ENCODE peak calls at places on chromosome 18, in six cellular contexts. One of them, this sample, is unnamed.

GRCh38 chr18:79926715-79927596 is 24.5 kb downstream of the SLC66A2 start:
- DNase-seq in left lung: peak
- DNase-seq in HFF-Myc: no peak
- DNase-seq in ovary: peak
- DNase-seq in mammary epithelial cell: no peak
- DNase-seq in fibroblast of lung: no peak
- DNase-seq in this sample: no peak

GRCh38 chr18:60664736-60665135 is 292.2 kb upstream of the MC4R start:
- DNase-seq in ovary: no peak
- DNase-seq in fibroblast of lung: no peak
- DNase-seq in mammary epithelial cell: no peak
- DNase-seq in left lung: no peak
- DNase-seq in HFF-Myc: no peak
- DNase-seq in this sample: no peak

GRCh38 chr18:35201502-35201901 is 39.3 kb upstream of the ZNF397 start:
- DNase-seq in fibroblast of lung: no peak
- DNase-seq in mammary epithelial cell: no peak
- DNase-seq in ovary: no peak
- DNase-seq in HFF-Myc: no peak
- DNase-seq in left lung: no peak
- DNase-seq in this sample: no peak

GRCh38 chr18:12026562-12026961 is 45.3 kb downstream of the IMPA2 start:
- DNase-seq in mammary epithelial cell: no peak
- DNase-seq in fibroblast of lung: no peak
- DNase-seq in ovary: no peak
- DNase-seq in left lung: peak
- DNase-seq in HFF-Myc: no peak
- DNase-seq in this sample: no peak

GRCh38 chr18:680392-680791 is 22.9 kb downstream of the TYMS start:
- DNase-seq in fibroblast of lung: no peak
- DNase-seq in mammary epithelial cell: no peak
- DNase-seq in HFF-Myc: no peak
- DNase-seq in ovary: no peak
- DNase-seq in left lung: no peak
- DNase-seq in this sample: no peak

GRCh38 chr18:65938592-65939372 is 188.0 kb downstream of the CDH7 start:
- DNase-seq in mammary epithelial cell: no peak
- DNase-seq in ovary: no peak
- DNase-seq in fibroblast of lung: peak
- DNase-seq in HFF-Myc: peak
- DNase-seq in left lung: no peak
- DNase-seq in this sample: no peak

GRCh38 chr18:34805117-34805882 is 95.2 kb downstream of the DTNA start:
- DNase-seq in left lung: no peak
- DNase-seq in ovary: no peak
- DNase-seq in HFF-Myc: no peak
- DNase-seq in fibroblast of lung: no peak
- DNase-seq in mammary epithelial cell: no peak
- DNase-seq in this sample: no peak

GRCh38 chr18:49632588-49632987 is 70.7 kb downstream of the LIPG start:
- DNase-seq in HFF-Myc: no peak
- DNase-seq in left lung: no peak
- DNase-seq in ovary: no peak
- DNase-seq in fibroblast of lung: no peak
- DNase-seq in mammary epithelial cell: no peak
- DNase-seq in this sample: no peak

GRCh38 chr18:39497819-39498218 is 1932.2 kb upstream of the CELF4 start:
- DNase-seq in mammary epithelial cell: no peak
- DNase-seq in left lung: no peak
- DNase-seq in fibroblast of lung: no peak
- DNase-seq in HFF-Myc: no peak
- DNase-seq in ovary: no peak
- DNase-seq in this sample: no peak

GRCh38 chr18:13564579-13564978 is 161.8 kb downstream of the FAM210A start:
- DNase-seq in ovary: no peak
- DNase-seq in fibroblast of lung: no peak
- DNase-seq in left lung: no peak
- DNase-seq in mammary epithelial cell: no peak
- DNase-seq in HFF-Myc: no peak
- DNase-seq in this sample: no peak

GRCh38 chr18:21463718-21464117 is 136.8 kb downstream of the ESCO1 start:
- DNase-seq in mammary epithelial cell: no peak
- DNase-seq in left lung: no peak
- DNase-seq in ovary: no peak
- DNase-seq in fibroblast of lung: peak
- DNase-seq in HFF-Myc: no peak
- DNase-seq in this sample: no peak

GRCh38 chr18:3458952-3459853 is 9.2 kb downstream of the TGIF1 start:
- DNase-seq in mammary epithelial cell: peak
- DNase-seq in ovary: no peak
- DNase-seq in HFF-Myc: no peak
- DNase-seq in left lung: no peak
- DNase-seq in fibroblast of lung: peak
- DNase-seq in this sample: no peak

GRCh38 chr18:79740741-79741700 is 56.7 kb upstream of the KCNG2 start:
- DNase-seq in mammary epithelial cell: no peak
- DNase-seq in fibroblast of lung: no peak
- DNase-seq in ovary: no peak
- DNase-seq in HFF-Myc: no peak
- DNase-seq in left lung: peak
- DNase-seq in this sample: no peak

GRCh38 chr18:74517236-74517630 is 17.1 kb upstream of the CNDP1 start:
- DNase-seq in mammary epithelial cell: no peak
- DNase-seq in HFF-Myc: no peak
- DNase-seq in left lung: no peak
- DNase-seq in ovary: no peak
- DNase-seq in fibroblast of lung: no peak
- DNase-seq in this sample: no peak

GRCh38 chr18:13532406-13533075 is 193.8 kb downstream of the FAM210A start:
- DNase-seq in fibroblast of lung: no peak
- DNase-seq in ovary: no peak
- DNase-seq in mammary epithelial cell: no peak
- DNase-seq in left lung: no peak
- DNase-seq in HFF-Myc: no peak
- DNase-seq in this sample: no peak

GRCh38 chr18:49072940-49073339 is 122.2 kb upstream of the SMAD7 start:
- DNase-seq in HFF-Myc: no peak
- DNase-seq in fibroblast of lung: no peak
- DNase-seq in left lung: no peak
- DNase-seq in mammary epithelial cell: no peak
- DNase-seq in ovary: no peak
- DNase-seq in this sample: no peak

GRCh38 chr18:44823782-44824181 is 143.1 kb downstream of the SETBP1 start:
- DNase-seq in fibroblast of lung: peak
- DNase-seq in HFF-Myc: no peak
- DNase-seq in ovary: peak
- DNase-seq in left lung: no peak
- DNase-seq in mammary epithelial cell: peak
- DNase-seq in this sample: peak

GRCh38 chr18:6959110-6959509 is 158.5 kb downstream of the LAMA1 start:
- DNase-seq in mammary epithelial cell: no peak
- DNase-seq in left lung: no peak
- DNase-seq in ovary: no peak
- DNase-seq in HFF-Myc: no peak
- DNase-seq in fibroblast of lung: no peak
- DNase-seq in this sample: no peak

GRCh38 chr18:74497308-74497640 is 1.1 kb downstream of the CNDP2 start:
- DNase-seq in left lung: no peak
- DNase-seq in ovary: no peak
- DNase-seq in HFF-Myc: no peak
- DNase-seq in fibroblast of lung: no peak
- DNase-seq in mammary epithelial cell: no peak
- DNase-seq in this sample: no peak

GRCh38 chr18:67864677-67865340 is 348.3 kb upstream of the DSEL start:
- DNase-seq in mammary epithelial cell: peak
- DNase-seq in ovary: no peak
- DNase-seq in left lung: no peak
- DNase-seq in fibroblast of lung: peak
- DNase-seq in HFF-Myc: no peak
- DNase-seq in this sample: peak

GRCh38 chr18:43751835-43752234 is 474.5 kb upstream of the SYT4 start:
- DNase-seq in mammary epithelial cell: no peak
- DNase-seq in HFF-Myc: no peak
- DNase-seq in fibroblast of lung: no peak
- DNase-seq in ovary: no peak
- DNase-seq in left lung: no peak
- DNase-seq in this sample: no peak

GRCh38 chr18:49985246-49985645 is 171.9 kb upstream of the ACAA2 start:
- DNase-seq in left lung: no peak
- DNase-seq in mammary epithelial cell: no peak
- DNase-seq in HFF-Myc: no peak
- DNase-seq in ovary: no peak
- DNase-seq in fibroblast of lung: no peak
- DNase-seq in this sample: no peak

GRCh38 chr18:37661478-37661877 is 95.9 kb upstream of the CELF4 start:
- DNase-seq in HFF-Myc: no peak
- DNase-seq in left lung: no peak
- DNase-seq in mammary epithelial cell: no peak
- DNase-seq in fibroblast of lung: no peak
- DNase-seq in ovary: no peak
- DNase-seq in this sample: no peak

GRCh38 chr18:42429208-42429607 is 474.2 kb downstream of the PIK3C3 start:
- DNase-seq in mammary epithelial cell: no peak
- DNase-seq in fibroblast of lung: no peak
- DNase-seq in ovary: no peak
- DNase-seq in HFF-Myc: no peak
- DNase-seq in left lung: no peak
- DNase-seq in this sample: no peak

DNA sequence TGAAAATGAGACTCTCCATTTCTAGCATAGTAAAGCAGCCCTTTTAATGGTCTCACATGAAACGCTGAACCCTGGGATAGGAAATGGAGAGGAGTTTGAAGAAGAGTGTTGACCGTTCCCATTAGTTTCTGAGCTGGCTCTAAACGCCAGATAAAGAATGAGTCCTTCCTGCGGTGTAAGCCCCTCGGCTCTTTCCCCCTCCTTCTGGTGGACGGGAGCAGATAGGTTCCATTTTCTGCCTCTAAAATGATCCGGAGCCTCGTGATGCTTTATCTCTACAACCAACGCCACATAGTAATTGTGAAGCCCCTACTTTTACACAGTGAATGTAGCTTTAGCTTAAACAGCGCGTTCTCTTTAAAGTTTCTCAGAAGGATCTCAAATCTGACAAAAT is 24.1 kb upstream of the ZNF516 start:
- DNase-seq in fibroblast of lung: peak
- DNase-seq in mammary epithelial cell: no peak
- DNase-seq in left lung: no peak
- DNase-seq in HFF-Myc: no peak
- DNase-seq in ovary: peak
- DNase-seq in this sample: no peak
- H3K4me3 ChIP-seq in fibroblast of lung: no peak
- H3K4me3 ChIP-seq in mammary epithelial cell: no peak
- H3K4me3 ChIP-seq in left lung: peak
- H3K4me3 ChIP-seq in HFF-Myc: no peak
- H3K4me3 ChIP-seq in ovary: peak
- H3K4me3 ChIP-seq in this sample: no peak

GRCh38 chr18:78727057-78727739 is 252.4 kb upstream of the SALL3 start:
- DNase-seq in fibroblast of lung: no peak
- DNase-seq in left lung: no peak
- DNase-seq in ovary: no peak
- DNase-seq in mammary epithelial cell: no peak
- DNase-seq in HFF-Myc: no peak
- DNase-seq in this sample: no peak
- H3K4me3 ChIP-seq in fibroblast of lung: no peak
- H3K4me3 ChIP-seq in left lung: no peak
- H3K4me3 ChIP-seq in ovary: no peak
- H3K4me3 ChIP-seq in mammary epithelial cell: no peak
- H3K4me3 ChIP-seq in HFF-Myc: no peak
- H3K4me3 ChIP-seq in this sample: no peak

GRCh38 chr18:23357992-23358594 is 95.0 kb upstream of the RIOK3 start:
- DNase-seq in HFF-Myc: no peak
- DNase-seq in mammary epithelial cell: no peak
- DNase-seq in ovary: peak
- DNase-seq in fibroblast of lung: peak
- DNase-seq in left lung: peak
- DNase-seq in this sample: no peak
- H3K4me3 ChIP-seq in HFF-Myc: no peak
- H3K4me3 ChIP-seq in mammary epithelial cell: no peak
- H3K4me3 ChIP-seq in ovary: no peak
- H3K4me3 ChIP-seq in fibroblast of lung: no peak
- H3K4me3 ChIP-seq in left lung: no peak
- H3K4me3 ChIP-seq in this sample: no peak

GRCh38 chr18:24446453-24446852 is 14.0 kb upstream of the HRH4 start:
- DNase-seq in fibroblast of lung: no peak
- DNase-seq in ovary: no peak
- DNase-seq in left lung: no peak
- DNase-seq in HFF-Myc: no peak
- DNase-seq in mammary epithelial cell: no peak
- DNase-seq in this sample: no peak
- H3K4me3 ChIP-seq in fibroblast of lung: no peak
- H3K4me3 ChIP-seq in ovary: no peak
- H3K4me3 ChIP-seq in left lung: no peak
- H3K4me3 ChIP-seq in HFF-Myc: no peak
- H3K4me3 ChIP-seq in mammary epithelial cell: no peak
- H3K4me3 ChIP-seq in this sample: no peak

GRCh38 chr18:63394954-63395353 is 27.3 kb downstream of the VPS4B start:
- DNase-seq in HFF-Myc: no peak
- DNase-seq in mammary epithelial cell: no peak
- DNase-seq in left lung: no peak
- DNase-seq in ovary: no peak
- DNase-seq in fibroblast of lung: no peak
- DNase-seq in this sample: no peak

GRCh38 chr18:63397349-63397748 is 24.9 kb downstream of the VPS4B start:
- DNase-seq in HFF-Myc: no peak
- DNase-seq in left lung: no peak
- DNase-seq in mammary epithelial cell: no peak
- DNase-seq in ovary: no peak
- DNase-seq in fibroblast of lung: no peak
- DNase-seq in this sample: no peak

GRCh38 chr18:63395503-63395902 is 26.8 kb downstream of the VPS4B start:
- DNase-seq in fibroblast of lung: no peak
- DNase-seq in mammary epithelial cell: no peak
- DNase-seq in ovary: no peak
- DNase-seq in left lung: no peak
- DNase-seq in HFF-Myc: no peak
- DNase-seq in this sample: no peak

GRCh38 chr18:63402246-63403164 is 19.8 kb downstream of the VPS4B start:
- DNase-seq in HFF-Myc: no peak
- DNase-seq in fibroblast of lung: no peak
- DNase-seq in left lung: no peak
- DNase-seq in ovary: no peak
- DNase-seq in mammary epithelial cell: no peak
- DNase-seq in this sample: no peak

GRCh38 chr18:63399300-63399699 is 23.0 kb downstream of the VPS4B start:
- DNase-seq in HFF-Myc: no peak
- DNase-seq in mammary epithelial cell: no peak
- DNase-seq in ovary: no peak
- DNase-seq in left lung: no peak
- DNase-seq in fibroblast of lung: no peak
- DNase-seq in this sample: no peak
- H3K4me3 ChIP-seq in HFF-Myc: no peak
- H3K4me3 ChIP-seq in mammary epithelial cell: no peak
- H3K4me3 ChIP-seq in ovary: no peak
- H3K4me3 ChIP-seq in left lung: no peak
- H3K4me3 ChIP-seq in fibroblast of lung: no peak
- H3K4me3 ChIP-seq in this sample: no peak

DNA sequence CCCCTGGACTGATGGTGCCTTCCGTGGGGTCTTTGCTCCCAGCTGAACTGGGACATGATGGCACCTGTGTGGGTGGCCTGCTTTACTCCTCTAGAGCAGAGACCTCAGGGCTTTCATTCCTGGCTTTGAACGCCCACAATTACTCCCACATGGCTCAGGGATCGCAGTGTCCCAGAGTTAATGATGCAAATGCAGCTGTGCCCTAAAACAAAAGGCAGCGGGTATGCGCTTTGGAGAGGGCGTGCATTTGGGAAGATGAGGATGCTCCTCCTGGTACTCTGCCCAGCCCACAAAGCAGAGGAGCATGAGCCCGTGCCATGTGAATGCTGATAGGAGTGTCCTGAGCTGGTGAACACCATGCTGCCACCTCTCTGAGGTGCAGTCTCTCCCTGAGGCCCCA is 173.4 kb downstream of the FHOD3 start:
- DNase-seq in fibroblast of lung: no peak
- DNase-seq in left lung: no peak
- DNase-seq in HFF-Myc: no peak
- DNase-seq in ovary: no peak
- DNase-seq in mammary epithelial cell: no peak
- DNase-seq in this sample: no peak
- H3K4me3 ChIP-seq in fibroblast of lung: no peak
- H3K4me3 ChIP-seq in left lung: no peak
- H3K4me3 ChIP-seq in HFF-Myc: no peak
- H3K4me3 ChIP-seq in ovary: no peak
- H3K4me3 ChIP-seq in mammary epithelial cell: no peak
- H3K4me3 ChIP-seq in this sample: no peak